ENCODE peak calls at places on chromosomes 5 and 9, in four cellular contexts. One of them, this sample, is unnamed.

GRCh38 chr5:71492817-71493615 is 37.6 kb downstream of the BDP1 start:
- DNase-seq in germinal center: no peak
- DNase-seq in fibroblast of pulmonary artery: no peak
- DNase-seq in activated effector memory CD4-positive, alpha-beta T cell treated with Interleukin-2 at 50 U/mL for 16 hours: no peak
- DNase-seq in this sample: no peak

GRCh38 chr5:61768692-61769281 is 436.7 kb downstream of the ZSWIM6 start:
- DNase-seq in activated effector memory CD4-positive, alpha-beta T cell treated with Interleukin-2 at 50 U/mL for 16 hours: no peak
- DNase-seq in fibroblast of pulmonary artery: peak
- DNase-seq in germinal center: peak
- DNase-seq in this sample: no peak

GRCh38 chr5:166349036-166349435 is 1942.4 kb upstream of the WWC1 start:
- DNase-seq in fibroblast of pulmonary artery: no peak
- DNase-seq in activated effector memory CD4-positive, alpha-beta T cell treated with Interleukin-2 at 50 U/mL for 16 hours: no peak
- DNase-seq in germinal center: no peak
- DNase-seq in this sample: no peak

GRCh38 chr5:39302507-39302906 is 61.8 kb downstream of the C9 start:
- DNase-seq in germinal center: no peak
- DNase-seq in activated effector memory CD4-positive, alpha-beta T cell treated with Interleukin-2 at 50 U/mL for 16 hours: no peak
- DNase-seq in fibroblast of pulmonary artery: no peak
- DNase-seq in this sample: no peak

GRCh38 chr9:88523056-88523455 is 11.9 kb upstream of the NXNL2 start:
- DNase-seq in activated effector memory CD4-positive, alpha-beta T cell treated with Interleukin-2 at 50 U/mL for 16 hours: no peak
- DNase-seq in germinal center: no peak
- DNase-seq in fibroblast of pulmonary artery: peak
- DNase-seq in this sample: no peak

GRCh38 chr5:17441351-17441750 is 56.7 kb upstream of the TAF11L2 start:
- DNase-seq in activated effector memory CD4-positive, alpha-beta T cell treated with Interleukin-2 at 50 U/mL for 16 hours: no peak
- DNase-seq in germinal center: no peak
- DNase-seq in fibroblast of pulmonary artery: peak
- DNase-seq in this sample: no peak

GRCh38 chr5:1285883-1286291 is 9.0 kb downstream of the TERT start:
- DNase-seq in fibroblast of pulmonary artery: no peak
- DNase-seq in germinal center: no peak
- DNase-seq in activated effector memory CD4-positive, alpha-beta T cell treated with Interleukin-2 at 50 U/mL for 16 hours: no peak
- DNase-seq in this sample: no peak

GRCh38 chr9:72280913-72281500 is 84.0 kb downstream of the ZFAND5 start:
- DNase-seq in activated effector memory CD4-positive, alpha-beta T cell treated with Interleukin-2 at 50 U/mL for 16 hours: peak
- DNase-seq in fibroblast of pulmonary artery: peak
- DNase-seq in germinal center: peak
- DNase-seq in this sample: peak

GRCh38 chr9:96068511-96068910 is 193.0 kb downstream of the ERCC6L2 start:
- DNase-seq in activated effector memory CD4-positive, alpha-beta T cell treated with Interleukin-2 at 50 U/mL for 16 hours: no peak
- DNase-seq in germinal center: no peak
- DNase-seq in fibroblast of pulmonary artery: no peak
- DNase-seq in this sample: no peak

GRCh38 chr9:86854898-86855523 is 92.3 kb downstream of the GAS1 start:
- DNase-seq in activated effector memory CD4-positive, alpha-beta T cell treated with Interleukin-2 at 50 U/mL for 16 hours: no peak
- DNase-seq in fibroblast of pulmonary artery: peak
- DNase-seq in germinal center: no peak
- DNase-seq in this sample: no peak

GRCh38 chr5:82405618-82406199 is 127.6 kb upstream of the RPS23 start:
- DNase-seq in germinal center: no peak
- DNase-seq in activated effector memory CD4-positive, alpha-beta T cell treated with Interleukin-2 at 50 U/mL for 16 hours: no peak
- DNase-seq in fibroblast of pulmonary artery: peak
- DNase-seq in this sample: no peak

GRCh38 chr9:123954921-123955320 is 25.0 kb upstream of the DENND1A start:
- DNase-seq in fibroblast of pulmonary artery: peak
- DNase-seq in germinal center: no peak
- DNase-seq in activated effector memory CD4-positive, alpha-beta T cell treated with Interleukin-2 at 50 U/mL for 16 hours: no peak
- DNase-seq in this sample: peak

GRCh38 chr5:4984461-4984860 is 155.7 kb upstream of the ADAMTS16 start:
- DNase-seq in germinal center: no peak
- DNase-seq in activated effector memory CD4-positive, alpha-beta T cell treated with Interleukin-2 at 50 U/mL for 16 hours: no peak
- DNase-seq in fibroblast of pulmonary artery: no peak
- DNase-seq in this sample: no peak

GRCh38 chr9:136086213-136086881 is 8.7 kb downstream of the NACC2 start:
- DNase-seq in fibroblast of pulmonary artery: no peak
- DNase-seq in germinal center: no peak
- DNase-seq in activated effector memory CD4-positive, alpha-beta T cell treated with Interleukin-2 at 50 U/mL for 16 hours: no peak
- DNase-seq in this sample: no peak

GRCh38 chr5:174981416-174981815 is 257.0 kb downstream of the MSX2 start:
- DNase-seq in activated effector memory CD4-positive, alpha-beta T cell treated with Interleukin-2 at 50 U/mL for 16 hours: no peak
- DNase-seq in germinal center: no peak
- DNase-seq in fibroblast of pulmonary artery: no peak
- DNase-seq in this sample: no peak

GRCh38 chr9:35914307-35914807 is 5.1 kb downstream of the SPAAR start:
- DNase-seq in fibroblast of pulmonary artery: peak
- DNase-seq in activated effector memory CD4-positive, alpha-beta T cell treated with Interleukin-2 at 50 U/mL for 16 hours: no peak
- DNase-seq in germinal center: no peak
- DNase-seq in this sample: peak

GRCh38 chr9:21854594-21854993 is 52.2 kb downstream of the MTAP start:
- DNase-seq in fibroblast of pulmonary artery: peak
- DNase-seq in activated effector memory CD4-positive, alpha-beta T cell treated with Interleukin-2 at 50 U/mL for 16 hours: no peak
- DNase-seq in germinal center: no peak
- DNase-seq in this sample: no peak

GRCh38 chr9:129415031-129415953 is 205.6 kb downstream of the C9orf50 start:
- DNase-seq in activated effector memory CD4-positive, alpha-beta T cell treated with Interleukin-2 at 50 U/mL for 16 hours: no peak
- DNase-seq in fibroblast of pulmonary artery: no peak
- DNase-seq in germinal center: no peak
- DNase-seq in this sample: no peak

GRCh38 chr9:121372563-121373400 is 2.7 kb upstream of the STOM start:
- DNase-seq in fibroblast of pulmonary artery: peak
- DNase-seq in germinal center: no peak
- DNase-seq in activated effector memory CD4-positive, alpha-beta T cell treated with Interleukin-2 at 50 U/mL for 16 hours: no peak
- DNase-seq in this sample: no peak

GRCh38 chr5:17118631-17119030 is 98.8 kb upstream of the BASP1 start:
- DNase-seq in activated effector memory CD4-positive, alpha-beta T cell treated with Interleukin-2 at 50 U/mL for 16 hours: no peak
- DNase-seq in fibroblast of pulmonary artery: peak
- DNase-seq in germinal center: peak
- DNase-seq in this sample: no peak

GRCh38 chr9:133509179-133510083 is 15.3 kb downstream of the MYMK start:
- DNase-seq in fibroblast of pulmonary artery: no peak
- DNase-seq in germinal center: no peak
- DNase-seq in activated effector memory CD4-positive, alpha-beta T cell treated with Interleukin-2 at 50 U/mL for 16 hours: no peak
- DNase-seq in this sample: no peak

GRCh38 chr5:35783551-35783950 is 73.1 kb upstream of the IL7R start:
- DNase-seq in germinal center: no peak
- DNase-seq in activated effector memory CD4-positive, alpha-beta T cell treated with Interleukin-2 at 50 U/mL for 16 hours: no peak
- DNase-seq in fibroblast of pulmonary artery: no peak
- DNase-seq in this sample: no peak

GRCh38 chr5:17833336-17833735 is 199.1 kb downstream of the TAF11L14 start:
- DNase-seq in germinal center: no peak
- DNase-seq in activated effector memory CD4-positive, alpha-beta T cell treated with Interleukin-2 at 50 U/mL for 16 hours: no peak
- DNase-seq in fibroblast of pulmonary artery: no peak
- DNase-seq in this sample: no peak

GRCh38 chr9:95044731-95045508 is 272.6 kb downstream of the FANCC start:
- DNase-seq in activated effector memory CD4-positive, alpha-beta T cell treated with Interleukin-2 at 50 U/mL for 16 hours: no peak
- DNase-seq in fibroblast of pulmonary artery: no peak
- DNase-seq in germinal center: no peak
- DNase-seq in this sample: no peak

GRCh38 chr5:175737481-175737880 is 79.6 kb downstream of the HRH2 start:
- DNase-seq in fibroblast of pulmonary artery: no peak
- DNase-seq in germinal center: no peak
- DNase-seq in activated effector memory CD4-positive, alpha-beta T cell treated with Interleukin-2 at 50 U/mL for 16 hours: no peak
- DNase-seq in this sample: no peak

GRCh38 chr5:33601881-33602280 is 161.1 kb downstream of the TARS1 start:
- DNase-seq in germinal center: no peak
- DNase-seq in activated effector memory CD4-positive, alpha-beta T cell treated with Interleukin-2 at 50 U/mL for 16 hours: no peak
- DNase-seq in fibroblast of pulmonary artery: no peak
- DNase-seq in this sample: no peak